ENCODE peak calls at places on chromosomes 6 and 20, in four cellular contexts. B is retina, Y is NCI-H774, E is GM20000. G is an unnamed sample.

GRCh38 chr6:169800668-169801395 is 49.4 kb downstream of the ERMARD start:
- DNase-seq in B (peak; percentile 47), Y (peak; percentile 60), E (no peak), G (peak; percentile 86)

GRCh38 chr6:80449756-80450155 is 343.3 kb downstream of the BCKDHB start:
- DNase-seq in B (no peak), Y (no peak), E (no peak), G (no peak)

GRCh38 chr6:137297887-137298286 is 78.7 kb upstream of the IFNGR1 start:
- DNase-seq in B (peak; percentile 25), Y (no peak), E (no peak), G (peak; percentile 76)

GRCh38 chr6:26388441-26388840 is 5.5 kb downstream of the BTN2A2 start:
- DNase-seq in B (no peak), Y (no peak), E (no peak), G (peak; percentile 45)

GRCh38 chr6:145276746-145277145 is 458.6 kb downstream of the EPM2A start:
- DNase-seq in B (no peak), Y (no peak), E (no peak), G (no peak)

GRCh38 chr6:53727748-53728147 is 62.2 kb upstream of the KLHL31 start:
- DNase-seq in B (no peak), Y (no peak), E (no peak), G (no peak)

GRCh38 chr20:63056236-63057132 is 49.7 kb upstream of the BHLHE23 start:
- DNase-seq in B (peak; percentile 91), Y (no peak), E (peak; percentile 82), G (no peak)

GRCh38 chr6:147559016-147559415 is 50.5 kb downstream of the SAMD5 start:
- DNase-seq in B (no peak), Y (no peak), E (no peak), G (peak; percentile 39)

GRCh38 chr6:113630365-113630737 is 226.8 kb upstream of the MARCKS start:
- DNase-seq in B (no peak), Y (no peak), E (no peak), G (peak; percentile 35)

GRCh38 chr6:1170793-1171192 is 141.1 kb upstream of the FOXQ1 start:
- DNase-seq in B (no peak), Y (no peak), E (no peak), G (no peak)

GRCh38 chr6:163926642-163927041 is 512.1 kb downstream of the QKI start:
- DNase-seq in B (no peak), Y (no peak), E (no peak), G (peak; percentile 54)

GRCh38 chr20:2759603-2760360 is 40.6 kb downstream of the CPXM1 start:
- DNase-seq in B (peak; percentile 41), Y (no peak), E (no peak), G (no peak)

GRCh38 chr20:54112221-54112884 is 42.0 kb upstream of the BCAS1 start:
- DNase-seq in B (no peak), Y (no peak), E (no peak), G (no peak)

GRCh38 chr20:20079102-20079784 is 26.9 kb downstream of the CFAP61 start:
- DNase-seq in B (no peak), Y (peak; percentile 47), E (no peak), G (no peak)